ENCODE peak calls at places on chromosome 13, in eight cellular contexts. S is CD8-positive, alpha-beta memory T cell; J is esophagus squamous epithelium; O is iPS DF 6.9; C is naive thymus-derived CD4-positive, alpha-beta T cell; V is ovary; Z is Karpas-422; I is breast epithelium. D is an unnamed sample. For H3K4me1, the result is how much of the 10 kb centered on the place peaks cover.

GRCh38 chr13:108263961-108264360 is 5.6 kb upstream of the TNFSF13B start:
- DNase-seq in S (no peak), J (no peak), O (no peak), C (no peak), V (no peak), Z (no peak), I (no peak), D (no peak)

GRCh38 chr13:85864963-85865530 is 65.8 kb upstream of the SLITRK6 start:
- DNase-seq in S (no peak), J (no peak), O (peak), C (no peak), V (no peak), Z (peak), I (no peak), D (no peak)

GRCh38 chr13:21735621-21736401 is 64.9 kb downstream of the FGF9 start:
- DNase-seq in S (no peak), J (no peak), O (no peak), C (no peak), V (peak), Z (no peak), I (no peak), D (no peak)

GRCh38 chr13:39100996-39101751 is 62.9 kb downstream of the NHLRC3 start:
- DNase-seq in S (no peak), J (no peak), O (no peak), C (no peak), V (no peak), Z (peak), I (no peak), D (no peak)

GRCh38 chr13:44058586-44059238 is 179.0 kb downstream of the LACC1 start:
- DNase-seq in S (no peak), J (no peak), O (no peak), C (no peak), V (no peak), Z (no peak), I (no peak), D (no peak)

GRCh38 chr13:52786747-52787146 is 47.1 kb upstream of the CNMD start:
- DNase-seq in S (no peak), J (no peak), O (no peak), C (no peak), V (no peak), Z (no peak), I (no peak), D (no peak)

GRCh38 chr13:110628477-110628793 is 13.1 kb downstream of the NAXD start:
- DNase-seq in S (no peak), J (no peak), O (no peak), C (no peak), V (peak), Z (no peak), I (no peak), D (peak)

GRCh38 chr13:86946734-86947133 is 724.4 kb upstream of the SLITRK5 start:
- DNase-seq in S (no peak), J (no peak), O (no peak), C (no peak), V (no peak), Z (no peak), I (no peak), D (no peak)

GRCh38 chr13:98842858-98843481 is 90.5 kb upstream of the SLC15A1 start:
- DNase-seq in S (peak), J (no peak), O (peak), C (peak), V (peak), Z (peak), I (no peak), D (peak)

GRCh38 chr13:27868639-27869435 is 51.0 kb upstream of the PDX1 start:
- DNase-seq in S (no peak), J (no peak), O (no peak), C (no peak), V (no peak), Z (peak), I (no peak), D (no peak)

GRCh38 chr13:85725433-85725832 is 73.8 kb downstream of the SLITRK6 start:
- DNase-seq in S (no peak), J (no peak), O (no peak), C (no peak), V (no peak), Z (no peak), I (no peak), D (no peak)

GRCh38 chr13:98529171-98529570 is 47.7 kb downstream of the STK24 start:
- DNase-seq in S (no peak), J (no peak), O (no peak), C (no peak), V (no peak), Z (no peak), I (no peak), D (no peak)

GRCh38 chr13:32228330-32229041 is 86.7 kb downstream of the ZAR1L start:
- DNase-seq in S (no peak), J (no peak), O (no peak), C (no peak), V (no peak), Z (no peak), I (no peak), D (no peak)

GRCh38 chr13:73421310-73421912 is 362.6 kb downstream of the KLF5 start:
- DNase-seq in S (no peak), J (no peak), O (no peak), C (no peak), V (no peak), Z (no peak), I (no peak), D (no peak)

GRCh38 chr13:100490692-100491091 is 97.9 kb downstream of the GGACT start:
- DNase-seq in S (no peak), J (no peak), O (peak), C (no peak), V (no peak), Z (no peak), I (no peak), D (no peak)

GRCh38 chr13:100491164-100491847 is 97.3 kb downstream of the GGACT start:
- DNase-seq in S (no peak), J (no peak), O (no peak), C (no peak), V (peak), Z (no peak), I (no peak), D (peak)

GRCh38 chr13:82963466-82963865 is 918.8 kb downstream of the SLITRK1 start:
- DNase-seq in S (no peak), J (no peak), O (no peak), C (no peak), V (no peak), Z (no peak), I (no peak), D (no peak)

GRCh38 chr13:94192576-94192975 is 286.9 kb downstream of the DCT start:
- DNase-seq in S (no peak), J (no peak), O (peak), C (no peak), V (no peak), Z (peak), I (no peak), D (no peak)

GRCh38 chr13:97743946-97744345 is 209.5 kb upstream of the IPO5 start:
- DNase-seq in S (no peak), J (no peak), O (no peak), C (no peak), V (no peak), Z (no peak), I (no peak), D (no peak)

GRCh38 chr13:112545866-112546265 is 42.1 kb downstream of the TUBGCP3 start:
- DNase-seq in S (no peak), J (no peak), O (no peak), C (no peak), V (no peak), Z (no peak), I (no peak), D (no peak)

GRCh38 chr13:68667863-68668262 is 1437.7 kb upstream of the PCDH9 start:
- DNase-seq in S (no peak), J (no peak), O (no peak), C (no peak), V (no peak), Z (no peak), I (no peak), D (no peak)

GRCh38 chr13:98476538-98476966 is 100.4 kb downstream of the STK24 start:
- DNase-seq in S (peak), J (no peak), O (no peak), C (peak), V (no peak), Z (no peak), I (peak), D (peak)

GRCh38 chr13:99418663-99419140 is 82.6 kb upstream of the TM9SF2 start:
- DNase-seq in S (no peak), J (no peak), O (no peak), C (no peak), V (no peak), Z (no peak), I (no peak), D (no peak)

GRCh38 chr13:29532136-29532535 is 63.4 kb downstream of the SLC7A1 start:
- DNase-seq in S (no peak), J (no peak), O (no peak), C (no peak), V (no peak), Z (no peak), I (no peak), D (no peak)

GRCh38 chr13:62302341-62302740 is 886.7 kb upstream of the PCDH20 start:
- DNase-seq in S (no peak), J (no peak), O (no peak), C (no peak), V (no peak), Z (no peak), I (no peak), D (no peak)
- H3K4me3 ChIP-seq in S (no peak), J (no peak), O (no peak), C (no peak), V (no peak), Z (no peak), I (no peak), D (no peak)

GRCh38 chr13:46180393-46180792 is 1.6 kb downstream of the LCP1 start:
- DNase-seq in S (no peak), J (no peak), O (no peak), C (no peak), V (no peak), Z (peak), I (no peak), D (no peak)
- H3K4me1 ChIP-seq in S (half or more), J (under half), O (under half), C (half or more), V (under half), Z (half or more), I (under half), D (under half)

DNA sequence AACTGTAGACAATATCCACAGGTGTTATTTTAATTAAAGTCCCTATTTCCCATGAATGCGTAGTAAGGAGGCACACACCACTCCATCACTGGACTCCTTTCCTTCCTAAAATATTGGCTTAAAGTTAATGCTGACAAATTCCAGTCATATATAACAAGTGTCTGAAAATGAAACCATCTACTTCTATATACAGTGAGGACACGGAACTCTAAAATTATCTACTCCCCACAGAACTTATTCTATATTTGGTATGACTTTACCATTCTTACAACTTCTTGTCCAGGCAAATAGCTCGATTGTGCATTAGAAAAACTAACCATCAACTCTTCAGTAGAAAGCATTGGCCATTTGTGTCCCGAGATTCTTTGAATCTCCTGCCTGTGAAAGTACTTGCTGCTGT is 1560.2 kb downstream of the EFNB2 start:
- DNase-seq in S (no peak), J (no peak), O (no peak), C (no peak), V (no peak), Z (no peak), I (no peak), D (no peak)
- H3K4me3 ChIP-seq in S (no peak), J (no peak), O (no peak), C (no peak), V (no peak), Z (no peak), I (no peak), D (no peak)

GRCh38 chr13:113855931-113856715 is 7.8 kb downstream of the GAS6 start:
- DNase-seq in S (no peak), J (no peak), O (no peak), C (no peak), V (peak), Z (no peak), I (peak), D (no peak)
- H3K4me1 ChIP-seq in S (under half), J (half or more), O (under half), C (under half), V (half or more), Z (under half), I (under half), D (half or more)

DNA sequence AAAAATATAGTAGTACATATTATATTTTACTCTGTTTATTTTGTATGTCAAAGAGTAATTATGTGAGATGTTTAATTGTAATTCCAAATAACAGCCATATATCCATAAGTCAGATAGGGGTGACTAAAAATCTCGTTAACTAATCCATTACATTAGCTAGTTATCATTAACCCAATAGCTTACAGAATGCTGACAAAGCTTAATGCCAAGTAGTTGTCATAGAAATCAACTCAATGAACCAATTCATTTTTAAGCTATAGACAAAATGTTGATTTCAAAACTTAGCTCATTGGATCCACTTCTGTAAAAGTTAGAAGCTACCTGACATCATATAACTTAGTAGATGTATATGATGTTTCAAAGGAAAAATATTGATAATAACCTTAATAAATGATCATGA is 206.7 kb upstream of the SLITRK1 start:
- DNase-seq in S (no peak), J (no peak), O (no peak), C (no peak), V (no peak), Z (no peak), I (no peak), D (no peak)
- H3K4me3 ChIP-seq in S (no peak), J (no peak), O (no peak), C (no peak), V (no peak), Z (no peak), I (no peak), D (no peak)

GRCh38 chr13:40599146-40599545 is 67.3 kb downstream of the FOXO1 start:
- DNase-seq in S (no peak), J (no peak), O (no peak), C (no peak), V (no peak), Z (no peak), I (no peak), D (no peak)

GRCh38 chr13:40598599-40598998 is 67.8 kb downstream of the FOXO1 start:
- DNase-seq in S (no peak), J (no peak), O (no peak), C (no peak), V (no peak), Z (no peak), I (no peak), D (peak)

GRCh38 chr13:40599722-40600121 is 66.7 kb downstream of the FOXO1 start:
- DNase-seq in S (no peak), J (no peak), O (no peak), C (no peak), V (no peak), Z (no peak), I (no peak), D (no peak)

GRCh38 chr13:40597735-40598365 is 68.6 kb downstream of the FOXO1 start:
- DNase-seq in S (no peak), J (no peak), O (no peak), C (no peak), V (no peak), Z (peak), I (peak), D (no peak)

GRCh38 chr13:40600145-40600751 is 66.2 kb downstream of the FOXO1 start:
- DNase-seq in S (peak), J (no peak), O (no peak), C (no peak), V (no peak), Z (no peak), I (no peak), D (no peak)
- H3K4me1 ChIP-seq in S (half or more), J (under half), O (under half), C (half or more), V (under half), Z (half or more), I (under half), D (under half)

D was measured in uterus.